ENCODE peak calls at places on chromosome 22, in seven cellular contexts. One of them, this sample, is unnamed.

GRCh38 chr22:17823226-17823625 is 49.0 kb upstream of the BID start:
- DNase-seq in effector CD4-positive, alpha-beta T cell: no peak
- DNase-seq in AG09319: no peak
- DNase-seq in nephron progenitor cell: no peak
- DNase-seq in RKO: no peak
- DNase-seq in GM12891: no peak
- DNase-seq in NCI-H1930: no peak
- DNase-seq in this sample: no peak

GRCh38 chr22:20422271-20422958 is 15.2 kb downstream of the SCARF2 start:
- DNase-seq in effector CD4-positive, alpha-beta T cell: no peak
- DNase-seq in AG09319: peak; percentile 73
- DNase-seq in nephron progenitor cell: no peak
- DNase-seq in RKO: no peak
- DNase-seq in GM12891: no peak
- DNase-seq in NCI-H1930: no peak
- DNase-seq in this sample: no peak

GRCh38 chr22:27317156-27317555 is 484.4 kb downstream of the MN1 start:
- DNase-seq in effector CD4-positive, alpha-beta T cell: no peak
- DNase-seq in AG09319: no peak
- DNase-seq in nephron progenitor cell: no peak
- DNase-seq in RKO: no peak
- DNase-seq in GM12891: no peak
- DNase-seq in NCI-H1930: no peak
- DNase-seq in this sample: no peak

GRCh38 chr22:35318346-35319215 is 18.9 kb downstream of the TOM1 start:
- DNase-seq in effector CD4-positive, alpha-beta T cell: no peak
- DNase-seq in AG09319: no peak
- DNase-seq in nephron progenitor cell: no peak
- DNase-seq in RKO: no peak
- DNase-seq in GM12891: no peak
- DNase-seq in NCI-H1930: no peak
- DNase-seq in this sample: no peak

GRCh38 chr22:43563571-43563970 is 151.8 kb downstream of the MPPED1 start:
- DNase-seq in effector CD4-positive, alpha-beta T cell: no peak
- DNase-seq in AG09319: no peak
- DNase-seq in nephron progenitor cell: no peak
- DNase-seq in RKO: no peak
- DNase-seq in GM12891: no peak
- DNase-seq in NCI-H1930: no peak
- DNase-seq in this sample: no peak

GRCh38 chr22:35274154-35274871 is 17.0 kb downstream of the HMGXB4 start:
- DNase-seq in effector CD4-positive, alpha-beta T cell: no peak
- DNase-seq in AG09319: no peak
- DNase-seq in nephron progenitor cell: no peak
- DNase-seq in RKO: no peak
- DNase-seq in GM12891: no peak
- DNase-seq in NCI-H1930: no peak
- DNase-seq in this sample: no peak

GRCh38 chr22:42717197-42717967 is 3.3 kb downstream of the A4GALT start:
- DNase-seq in effector CD4-positive, alpha-beta T cell: no peak
- DNase-seq in AG09319: no peak
- DNase-seq in nephron progenitor cell: peak; percentile 47
- DNase-seq in RKO: no peak
- DNase-seq in GM12891: no peak
- DNase-seq in NCI-H1930: no peak
- DNase-seq in this sample: no peak

GRCh38 chr22:42909363-42910058 is 52.4 kb upstream of the ARFGAP3 start:
- DNase-seq in effector CD4-positive, alpha-beta T cell: no peak
- DNase-seq in AG09319: no peak
- DNase-seq in nephron progenitor cell: no peak
- DNase-seq in RKO: no peak
- DNase-seq in GM12891: no peak
- DNase-seq in NCI-H1930: no peak
- DNase-seq in this sample: no peak

GRCh38 chr22:47301820-47302475 is 539.5 kb downstream of the TBC1D22A start:
- DNase-seq in effector CD4-positive, alpha-beta T cell: no peak
- DNase-seq in AG09319: no peak
- DNase-seq in nephron progenitor cell: no peak
- DNase-seq in RKO: no peak
- DNase-seq in GM12891: no peak
- DNase-seq in NCI-H1930: no peak
- DNase-seq in this sample: no peak

GRCh38 chr22:50015451-50016307 is 3.1 kb upstream of the IL17REL start:
- DNase-seq in effector CD4-positive, alpha-beta T cell: no peak
- DNase-seq in AG09319: no peak
- DNase-seq in nephron progenitor cell: peak; percentile 8
- DNase-seq in RKO: no peak
- DNase-seq in GM12891: peak; percentile 27
- DNase-seq in NCI-H1930: no peak
- DNase-seq in this sample: no peak

GRCh38 chr22:31585161-31585859 is 76.7 kb downstream of the PISD start:
- DNase-seq in effector CD4-positive, alpha-beta T cell: no peak
- DNase-seq in AG09319: peak; percentile 2
- DNase-seq in nephron progenitor cell: no peak
- DNase-seq in RKO: no peak
- DNase-seq in GM12891: no peak
- DNase-seq in NCI-H1930: no peak
- DNase-seq in this sample: no peak

GRCh38 chr22:42939451-42939881 is 75.5 kb downstream of the PACSIN2 start:
- DNase-seq in effector CD4-positive, alpha-beta T cell: no peak
- DNase-seq in AG09319: no peak
- DNase-seq in nephron progenitor cell: no peak
- DNase-seq in RKO: no peak
- DNase-seq in GM12891: no peak
- DNase-seq in NCI-H1930: no peak
- DNase-seq in this sample: no peak

GRCh38 chr22:29641781-29642355 is 38.4 kb downstream of the NF2 start:
- DNase-seq in effector CD4-positive, alpha-beta T cell: no peak
- DNase-seq in AG09319: no peak
- DNase-seq in nephron progenitor cell: no peak
- DNase-seq in RKO: no peak
- DNase-seq in GM12891: no peak
- DNase-seq in NCI-H1930: no peak
- DNase-seq in this sample: no peak

GRCh38 chr22:26666035-26666338 is 8.6 kb downstream of the MIAT start:
- DNase-seq in effector CD4-positive, alpha-beta T cell: no peak
- DNase-seq in AG09319: no peak
- DNase-seq in nephron progenitor cell: no peak
- DNase-seq in RKO: no peak
- DNase-seq in GM12891: no peak
- DNase-seq in NCI-H1930: no peak
- DNase-seq in this sample: no peak

GRCh38 chr22:16932577-16932976 is 75.4 kb downstream of the GAB4 start:
- DNase-seq in effector CD4-positive, alpha-beta T cell: no peak
- DNase-seq in AG09319: no peak
- DNase-seq in nephron progenitor cell: no peak
- DNase-seq in RKO: peak; percentile 14
- DNase-seq in GM12891: no peak
- DNase-seq in NCI-H1930: no peak
- DNase-seq in this sample: no peak

GRCh38 chr22:39241632-39242388 is 3.0 kb downstream of the PDGFB start:
- DNase-seq in effector CD4-positive, alpha-beta T cell: peak; percentile 27
- DNase-seq in AG09319: no peak
- DNase-seq in nephron progenitor cell: peak; percentile 39
- DNase-seq in RKO: no peak
- DNase-seq in GM12891: no peak
- DNase-seq in NCI-H1930: no peak
- DNase-seq in this sample: no peak

GRCh38 chr22:23203452-23204124 is 23.3 kb downstream of the BCR start:
- DNase-seq in effector CD4-positive, alpha-beta T cell: no peak
- DNase-seq in AG09319: no peak
- DNase-seq in nephron progenitor cell: no peak
- DNase-seq in RKO: no peak
- DNase-seq in GM12891: no peak
- DNase-seq in NCI-H1930: no peak
- DNase-seq in this sample: no peak

GRCh38 chr22:22015631-22016030 is 33.0 kb upstream of the TOP3B start:
- DNase-seq in effector CD4-positive, alpha-beta T cell: no peak
- DNase-seq in AG09319: no peak
- DNase-seq in nephron progenitor cell: no peak
- DNase-seq in RKO: no peak
- DNase-seq in GM12891: no peak
- DNase-seq in NCI-H1930: no peak
- DNase-seq in this sample: no peak

GRCh38 chr22:29143848-29144785 is 61.6 kb upstream of the EMID1 start:
- DNase-seq in effector CD4-positive, alpha-beta T cell: no peak
- DNase-seq in AG09319: no peak
- DNase-seq in nephron progenitor cell: no peak
- DNase-seq in RKO: no peak
- DNase-seq in GM12891: no peak
- DNase-seq in NCI-H1930: no peak
- DNase-seq in this sample: no peak

GRCh38 chr22:26066534-26066933 is 102.7 kb upstream of the SEZ6L start:
- DNase-seq in effector CD4-positive, alpha-beta T cell: no peak
- DNase-seq in AG09319: no peak
- DNase-seq in nephron progenitor cell: peak; percentile 37
- DNase-seq in RKO: no peak
- DNase-seq in GM12891: no peak
- DNase-seq in NCI-H1930: peak; percentile 68
- DNase-seq in this sample: no peak

GRCh38 chr22:20222764-20223420 is 45.2 kb downstream of the RTN4R start:
- DNase-seq in effector CD4-positive, alpha-beta T cell: no peak
- DNase-seq in AG09319: no peak
- DNase-seq in nephron progenitor cell: no peak
- DNase-seq in RKO: no peak
- DNase-seq in GM12891: no peak
- DNase-seq in NCI-H1930: no peak
- DNase-seq in this sample: no peak

GRCh38 chr22:50184004-50184461 is 1.7 kb upstream of the TRABD start:
- DNase-seq in effector CD4-positive, alpha-beta T cell: no peak
- DNase-seq in AG09319: peak; percentile 23
- DNase-seq in nephron progenitor cell: peak; percentile 48
- DNase-seq in RKO: peak; percentile 32
- DNase-seq in GM12891: no peak
- DNase-seq in NCI-H1930: no peak
- DNase-seq in this sample: no peak

GRCh38 chr22:35752833-35753189 is 35.1 kb downstream of the APOL5 start:
- DNase-seq in effector CD4-positive, alpha-beta T cell: no peak
- DNase-seq in AG09319: no peak
- DNase-seq in nephron progenitor cell: no peak
- DNase-seq in RKO: no peak
- DNase-seq in GM12891: no peak
- DNase-seq in NCI-H1930: no peak
- DNase-seq in this sample: no peak

GRCh38 chr22:49764151-49764581 is 63.5 kb downstream of the BRD1 start:
- DNase-seq in effector CD4-positive, alpha-beta T cell: no peak
- DNase-seq in AG09319: no peak
- DNase-seq in nephron progenitor cell: no peak
- DNase-seq in RKO: no peak
- DNase-seq in GM12891: no peak
- DNase-seq in NCI-H1930: no peak
- DNase-seq in this sample: no peak

GRCh38 chr22:37657590-37658132 is 862 bp upstream of the PDXP start:
- DNase-seq in effector CD4-positive, alpha-beta T cell: no peak
- DNase-seq in AG09319: no peak
- DNase-seq in nephron progenitor cell: no peak
- DNase-seq in RKO: peak; percentile 73
- DNase-seq in GM12891: no peak
- DNase-seq in NCI-H1930: no peak
- DNase-seq in this sample: no peak

GRCh38 chr22:30968015-30968923 is at the start of gene MORC2:
- DNase-seq in effector CD4-positive, alpha-beta T cell: no peak
- DNase-seq in AG09319: peak; percentile 0
- DNase-seq in nephron progenitor cell: no peak
- DNase-seq in RKO: peak; percentile 61
- DNase-seq in GM12891: peak; percentile 5
- DNase-seq in NCI-H1930: peak; percentile 65
- DNase-seq in this sample: no peak

GRCh38 chr22:32920032-32920628 is 118.6 kb downstream of the TIMP3 start:
- DNase-seq in effector CD4-positive, alpha-beta T cell: no peak
- DNase-seq in AG09319: peak; percentile 63
- DNase-seq in nephron progenitor cell: no peak
- DNase-seq in RKO: no peak
- DNase-seq in GM12891: no peak
- DNase-seq in NCI-H1930: no peak
- DNase-seq in this sample: peak; percentile 8

GRCh38 chr22:20859615-20860014 is 808 bp downstream of the SNAP29 start:
- DNase-seq in effector CD4-positive, alpha-beta T cell: no peak
- DNase-seq in AG09319: no peak
- DNase-seq in nephron progenitor cell: no peak
- DNase-seq in RKO: no peak
- DNase-seq in GM12891: no peak
- DNase-seq in NCI-H1930: no peak
- DNase-seq in this sample: no peak

GRCh38 chr22:25494774-25495173 is 69.7 kb upstream of the GRK3 start:
- DNase-seq in effector CD4-positive, alpha-beta T cell: no peak
- DNase-seq in AG09319: no peak
- DNase-seq in nephron progenitor cell: no peak
- DNase-seq in RKO: no peak
- DNase-seq in GM12891: peak; percentile 30
- DNase-seq in NCI-H1930: no peak
- DNase-seq in this sample: no peak

GRCh38 chr22:39253427-39254070 is 8.8 kb upstream of the PDGFB start:
- DNase-seq in effector CD4-positive, alpha-beta T cell: no peak
- DNase-seq in AG09319: no peak
- DNase-seq in nephron progenitor cell: no peak
- DNase-seq in RKO: peak; percentile 76
- DNase-seq in GM12891: no peak
- DNase-seq in NCI-H1930: no peak
- DNase-seq in this sample: peak; percentile 54

GRCh38 chr22:48415535-48415934 is 1412.1 kb downstream of the BRD1 start:
- DNase-seq in effector CD4-positive, alpha-beta T cell: no peak
- DNase-seq in AG09319: no peak
- DNase-seq in nephron progenitor cell: no peak
- DNase-seq in RKO: peak; percentile 11
- DNase-seq in GM12891: no peak
- DNase-seq in NCI-H1930: no peak
- DNase-seq in this sample: no peak

GRCh38 chr22:31148953-31149627 is 8.8 kb upstream of the PLA2G3 start:
- DNase-seq in effector CD4-positive, alpha-beta T cell: peak; percentile 9
- DNase-seq in AG09319: peak; percentile 59
- DNase-seq in nephron progenitor cell: peak; percentile 61
- DNase-seq in RKO: peak; percentile 81
- DNase-seq in GM12891: no peak
- DNase-seq in NCI-H1930: peak; percentile 39
- DNase-seq in this sample: peak; percentile 54